ENCODE peak calls at places on chromosomes 2 and 18, in seven cellular contexts. W, F, C, Z, O, T and Y are unnamed samples.

GRCh38 chr18:13221821-13222220 is 3.3 kb downstream of the LDLRAD4 start:
- DNase-seq in W (no peak), F (no peak), C (no peak), Z (no peak), O (peak), T (no peak), Y (no peak)

GRCh38 chr18:2686349-2686968 is 30.9 kb downstream of the SMCHD1 start:
- DNase-seq in W (no peak), F (no peak), C (peak), Z (no peak), O (no peak), T (no peak), Y (no peak)

GRCh38 chr2:64913357-64913869 is 75.8 kb upstream of the SLC1A4 start:
- DNase-seq in W (no peak), F (peak), C (peak), Z (peak), O (no peak), T (no peak), Y (no peak)

GRCh38 chr2:100643906-100644501 is 81.2 kb downstream of the PDCL3 start:
- DNase-seq in W (no peak), F (no peak), C (no peak), Z (no peak), O (no peak), T (no peak), Y (no peak)

GRCh38 chr2:164651361-164651760 is 30.1 kb upstream of the GRB14 start:
- DNase-seq in W (no peak), F (no peak), C (no peak), Z (no peak), O (no peak), T (no peak), Y (no peak)

GRCh38 chr2:231929961-231930600 is 3.9 kb upstream of the NPPC start:
- DNase-seq in W (no peak), F (no peak), C (no peak), Z (peak), O (peak), T (peak), Y (no peak)

GRCh38 chr2:212732860-212733259 is 194.3 kb upstream of the ERBB4 start:
- DNase-seq in W (no peak), F (no peak), C (no peak), Z (no peak), O (no peak), T (peak), Y (no peak)

GRCh38 chr2:183995632-183996031 is 602.7 kb upstream of the ZNF804A start:
- DNase-seq in W (no peak), F (peak), C (peak), Z (no peak), O (no peak), T (no peak), Y (no peak)

GRCh38 chr2:190640124-190640523 is 8.8 kb upstream of the NAB1 start:
- DNase-seq in W (no peak), F (no peak), C (no peak), Z (no peak), O (no peak), T (peak), Y (no peak)

GRCh38 chr2:236507393-236508085 is 62.1 kb upstream of the ACKR3 start:
- DNase-seq in W (no peak), F (no peak), C (no peak), Z (peak), O (peak), T (no peak), Y (peak)

GRCh38 chr2:26691881-26692813 is at the start of gene KCNK3:
- DNase-seq in W (no peak), F (no peak), C (no peak), Z (peak), O (peak), T (no peak), Y (peak)

GRCh38 chr2:62741954-62742722 is 36.6 kb downstream of the EHBP1 start:
- DNase-seq in W (no peak), F (peak), C (no peak), Z (no peak), O (no peak), T (no peak), Y (no peak)

GRCh38 chr2:101474752-101475384 is at the start of gene RFX8:
- DNase-seq in W (peak), F (peak), C (no peak), Z (no peak), O (peak), T (peak), Y (no peak)

GRCh38 chr18:62812242-62812641 is 96.9 kb downstream of the PHLPP1 start:
- DNase-seq in W (no peak), F (peak), C (peak), Z (no peak), O (no peak), T (no peak), Y (no peak)

GRCh38 chr18:58402247-58402646 is 226.6 kb downstream of the ALPK2 start:
- DNase-seq in W (no peak), F (peak), C (peak), Z (no peak), O (no peak), T (no peak), Y (no peak)

GRCh38 chr18:7878265-7879173 is 311.4 kb downstream of the PTPRM start:
- DNase-seq in W (no peak), F (peak), C (peak), Z (no peak), O (no peak), T (no peak), Y (no peak)

GRCh38 chr18:7873316-7873715 is 306.2 kb downstream of the PTPRM start:
- DNase-seq in W (no peak), F (no peak), C (peak), Z (no peak), O (no peak), T (no peak), Y (no peak)

GRCh38 chr18:7879717-7880116 is 312.6 kb downstream of the PTPRM start:
- DNase-seq in W (no peak), F (peak), C (peak), Z (no peak), O (no peak), T (no peak), Y (no peak)

GRCh38 chr18:7876354-7876753 is 309.2 kb downstream of the PTPRM start:
- DNase-seq in W (no peak), F (no peak), C (no peak), Z (no peak), O (no peak), T (no peak), Y (no peak)

DNA sequence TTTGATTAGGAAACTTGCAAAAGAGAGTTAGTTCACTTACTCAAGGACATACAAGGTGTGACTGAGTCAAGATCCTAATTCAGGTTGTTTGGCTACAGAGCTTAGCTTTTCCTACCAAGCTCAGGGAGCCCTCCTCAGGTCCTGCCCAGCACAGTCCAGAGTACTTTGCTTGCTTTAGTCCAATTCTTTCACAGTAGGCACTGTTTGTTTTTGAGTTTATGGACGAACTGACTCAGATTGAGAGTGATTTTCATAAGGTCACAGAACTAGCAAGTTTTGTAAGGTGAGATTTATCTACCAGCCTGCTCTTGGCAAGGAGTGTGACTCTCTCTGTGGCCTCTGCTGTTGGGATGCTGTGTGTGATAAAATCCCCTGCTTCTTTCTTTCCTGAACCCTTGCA is 310.5 kb downstream of the PTPRM start:
- DNase-seq in W (no peak), F (peak), C (peak), Z (no peak), O (no peak), T (no peak), Y (no peak)
- TF ChIP-seq CTCF in W (no peak), F (peak), C (peak), Z (no peak), O (no peak), T (no peak), Y (no peak)

GRCh38 chr18:33757037-33757436 is 179.0 kb downstream of the ASXL3 start:
- DNase-seq in W (no peak), F (no peak), C (no peak), Z (no peak), O (no peak), T (peak), Y (no peak)

GRCh38 chr18:33755918-33756590 is 178.0 kb downstream of the ASXL3 start:
- DNase-seq in W (no peak), F (peak), C (peak), Z (no peak), O (no peak), T (peak), Y (no peak)

GRCh38 chr18:33761363-33761762 is 183.3 kb downstream of the ASXL3 start:
- DNase-seq in W (no peak), F (peak), C (peak), Z (no peak), O (no peak), T (peak), Y (no peak)
- TF ChIP-seq CTCF in W (no peak), F (peak), C (peak), Z (peak), O (peak), T (peak), Y (peak)

GRCh38 chr2:8535398-8535755 is 146.5 kb upstream of the ID2 start:
- DNase-seq in W (no peak), F (no peak), C (no peak), Z (no peak), O (no peak), T (no peak), Y (no peak)

GRCh38 chr2:8534729-8535397 is 147.0 kb upstream of the ID2 start:
- DNase-seq in W (peak), F (no peak), C (no peak), Z (no peak), O (peak), T (peak), Y (no peak)

GRCh38 chr2:8532408-8532807 is 149.4 kb upstream of the ID2 start:
- DNase-seq in W (no peak), F (no peak), C (no peak), Z (no peak), O (no peak), T (no peak), Y (no peak)

GRCh38 chr2:8534386-8534728 is 147.5 kb upstream of the ID2 start:
- DNase-seq in W (no peak), F (no peak), C (no peak), Z (no peak), O (no peak), T (no peak), Y (no peak)

DNA sequence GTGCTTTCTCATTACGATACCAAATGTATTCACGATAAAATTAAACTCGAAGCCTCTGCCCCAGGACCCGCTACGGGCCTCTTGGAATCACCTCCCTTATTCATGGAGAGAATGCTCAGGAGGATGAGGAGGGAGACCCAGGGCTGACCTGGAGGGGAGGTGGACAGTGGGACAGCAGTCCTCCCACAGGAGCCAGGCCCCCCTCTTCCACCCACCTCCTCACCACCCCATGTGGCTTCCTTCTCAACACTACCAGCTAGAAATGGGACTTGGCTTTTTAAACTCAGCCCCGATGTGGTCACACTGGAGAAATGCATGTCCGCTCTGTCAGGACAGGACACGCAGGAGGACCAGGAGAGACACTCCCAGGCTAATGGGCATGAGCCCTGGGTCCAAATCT is 147.9 kb upstream of the ID2 start:
- DNase-seq in W (no peak), F (no peak), C (no peak), Z (no peak), O (no peak), T (no peak), Y (no peak)
- TF ChIP-seq CTCF in W (no peak), F (no peak), C (no peak), Z (no peak), O (no peak), T (no peak), Y (no peak)

DNA sequence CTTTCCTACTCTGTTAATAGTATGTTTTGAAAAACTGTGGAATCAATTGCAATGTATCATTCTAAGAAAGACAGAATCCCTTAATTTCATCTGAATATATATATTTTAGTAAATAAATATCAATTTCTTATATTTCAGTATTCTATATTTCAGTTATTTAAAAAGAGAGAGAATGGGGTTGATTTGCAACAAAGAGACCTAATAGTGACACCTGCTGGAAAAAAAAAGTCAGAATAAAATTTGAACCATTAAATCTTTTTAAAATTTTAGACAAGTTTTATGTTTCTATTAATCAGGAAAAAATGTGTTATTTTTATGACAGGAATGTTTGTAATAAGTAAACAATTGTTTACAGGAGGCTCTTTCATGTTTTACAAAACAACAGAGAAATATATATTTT is 20.7 kb upstream of the CCNT2 start:
- DNase-seq in W (no peak), F (peak), C (no peak), Z (no peak), O (no peak), T (peak), Y (no peak)
- TF ChIP-seq CTCF in W (no peak), F (peak), C (peak), Z (peak), O (peak), T (peak), Y (peak)

GRCh38 chr18:37483984-37484892 is 81.4 kb downstream of the CELF4 start:
- DNase-seq in W (no peak), F (no peak), C (no peak), Z (no peak), O (no peak), T (no peak), Y (no peak)

GRCh38 chr18:37487400-37487831 is 78.2 kb downstream of the CELF4 start:
- DNase-seq in W (no peak), F (no peak), C (no peak), Z (peak), O (no peak), T (no peak), Y (no peak)

GRCh38 chr18:37483221-37483971 is 82.2 kb downstream of the CELF4 start:
- DNase-seq in W (no peak), F (no peak), C (peak), Z (peak), O (no peak), T (peak), Y (peak)

GRCh38 chr18:37486848-37487247 is 78.8 kb downstream of the CELF4 start:
- DNase-seq in W (no peak), F (no peak), C (no peak), Z (no peak), O (no peak), T (no peak), Y (no peak)

GRCh38 chr18:37484893-37485834 is 80.4 kb downstream of the CELF4 start:
- DNase-seq in W (no peak), F (no peak), C (peak), Z (peak), O (peak), T (peak), Y (peak)
- TF ChIP-seq CTCF in W (no peak), F (no peak), C (peak), Z (peak), O (peak), T (no peak), Y (peak)

GRCh38 chr2:113964436-113964835 is 74.5 kb downstream of the ACTR3 start:
- DNase-seq in W (no peak), F (no peak), C (no peak), Z (no peak), O (no peak), T (no peak), Y (no peak)
- TF ChIP-seq CTCF in W (no peak), F (no peak), C (no peak), Z (no peak), O (no peak), T (no peak), Y (no peak)

GRCh38 chr2:181357979-181358378 is 99.2 kb upstream of the ITGA4 start:
- DNase-seq in W (no peak), F (no peak), C (no peak), Z (no peak), O (no peak), T (no peak), Y (no peak)

GRCh38 chr2:181348091-181348837 is 108.9 kb upstream of the ITGA4 start:
- DNase-seq in W (no peak), F (no peak), C (no peak), Z (no peak), O (no peak), T (no peak), Y (no peak)

GRCh38 chr2:181354626-181355025 is 102.6 kb upstream of the ITGA4 start:
- DNase-seq in W (peak), F (peak), C (peak), Z (no peak), O (no peak), T (peak), Y (no peak)

GRCh38 chr2:181356526-181356925 is 100.7 kb upstream of the ITGA4 start:
- DNase-seq in W (no peak), F (no peak), C (no peak), Z (no peak), O (no peak), T (no peak), Y (no peak)

GRCh38 chr2:181352158-181352557 is 105.0 kb upstream of the ITGA4 start:
- DNase-seq in W (peak), F (no peak), C (no peak), Z (no peak), O (no peak), T (no peak), Y (no peak)
- TF ChIP-seq CTCF in W (no peak), F (no peak), C (no peak), Z (no peak), O (no peak), T (no peak), Y (no peak)

DNA sequence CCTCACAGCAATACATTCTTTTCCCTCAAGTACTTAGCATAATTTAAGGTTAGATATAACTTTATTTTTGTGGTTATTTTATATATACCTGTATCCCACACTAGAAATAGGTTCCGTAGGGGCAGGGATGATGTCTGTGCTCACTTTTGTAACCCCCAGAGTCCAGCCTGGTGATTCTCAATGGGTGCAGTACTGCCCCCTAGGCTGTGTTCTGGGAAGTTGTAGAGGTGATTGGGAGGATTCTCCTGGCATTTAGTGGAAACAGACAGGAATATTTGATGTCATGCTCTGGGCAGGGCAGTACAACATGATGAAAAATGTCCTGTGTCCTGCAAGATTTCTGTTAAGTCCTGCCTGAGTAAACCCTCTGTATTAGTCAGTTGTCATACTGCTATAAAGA is 333.3 kb downstream of the PLCL1 start:
- DNase-seq in W (no peak), F (no peak), C (no peak), Z (no peak), O (no peak), T (no peak), Y (no peak)
- TF ChIP-seq CTCF in W (no peak), F (no peak), C (no peak), Z (peak), O (no peak), T (no peak), Y (no peak)

GRCh38 chr2:192044496-192044895 is 150.2 kb downstream of the TMEFF2 start:
- DNase-seq in W (no peak), F (no peak), C (no peak), Z (no peak), O (no peak), T (no peak), Y (no peak)
- TF ChIP-seq CTCF in W (no peak), F (no peak), C (no peak), Z (no peak), O (no peak), T (no peak), Y (no peak)